ENCODE peak calls at places on chromosome 2, in four cellular contexts. One of them, this sample, is unnamed.
A peak's percentile ranks its signal among the peaks of the same experiment; 100 is the strongest.

GRCh38 chr2:171523339-171523931 is 1.2 kb downstream of the CYBRD1 start:
- DNase-seq in NB4: peak; percentile 93
- DNase-seq in ascending aorta: peak; percentile 54
- DNase-seq in body of pancreas: peak; percentile 49
- DNase-seq in this sample: peak; percentile 47

GRCh38 chr2:68379184-68379708 is 14.2 kb downstream of the PLEK start:
- DNase-seq in NB4: no peak
- DNase-seq in body of pancreas: no peak
- DNase-seq in ascending aorta: no peak
- DNase-seq in this sample: no peak

GRCh38 chr2:27092696-27093429 is 6.3 kb downstream of the KHK start:
- DNase-seq in body of pancreas: no peak
- DNase-seq in NB4: no peak
- DNase-seq in ascending aorta: no peak
- DNase-seq in this sample: no peak

GRCh38 chr2:10022041-10022421 is 21.3 kb upstream of the KLF11 start:
- DNase-seq in ascending aorta: no peak
- DNase-seq in body of pancreas: no peak
- DNase-seq in NB4: no peak
- DNase-seq in this sample: no peak

GRCh38 chr2:153169567-153169966 is 309.0 kb downstream of the RPRM start:
- DNase-seq in body of pancreas: no peak
- DNase-seq in ascending aorta: no peak
- DNase-seq in NB4: no peak
- DNase-seq in this sample: no peak

GRCh38 chr2:30790879-30791278 is 16.4 kb downstream of the CAPN13 start:
- DNase-seq in NB4: no peak
- DNase-seq in ascending aorta: no peak
- DNase-seq in body of pancreas: no peak
- DNase-seq in this sample: no peak

GRCh38 chr2:68548396-68548795 is 81.0 kb downstream of the APLF start:
- DNase-seq in ascending aorta: no peak
- DNase-seq in body of pancreas: no peak
- DNase-seq in NB4: no peak
- DNase-seq in this sample: no peak

GRCh38 chr2:105375001-105375561 is 23.8 kb downstream of the FHL2 start:
- DNase-seq in ascending aorta: no peak
- DNase-seq in body of pancreas: no peak
- DNase-seq in NB4: no peak
- DNase-seq in this sample: no peak

GRCh38 chr2:187544371-187545080 is 9.7 kb downstream of the TFPI start:
- DNase-seq in NB4: no peak
- DNase-seq in body of pancreas: no peak
- DNase-seq in ascending aorta: no peak
- DNase-seq in this sample: no peak

GRCh38 chr2:240050278-240050677 is 3.0 kb downstream of the OR6B3 start:
- DNase-seq in NB4: no peak
- DNase-seq in ascending aorta: no peak
- DNase-seq in body of pancreas: no peak
- DNase-seq in this sample: no peak

GRCh38 chr2:636649-637405 is 40.4 kb downstream of the TMEM18 start:
- DNase-seq in NB4: peak; percentile 58
- DNase-seq in ascending aorta: no peak
- DNase-seq in body of pancreas: peak; percentile 76
- DNase-seq in this sample: peak; percentile 60

GRCh38 chr2:170481201-170481600 is 233.9 kb upstream of the SP5 start:
- DNase-seq in NB4: no peak
- DNase-seq in body of pancreas: no peak
- DNase-seq in ascending aorta: no peak
- DNase-seq in this sample: no peak

GRCh38 chr2:120108749-120109148 is 95.9 kb downstream of the EPB41L5 start:
- DNase-seq in ascending aorta: no peak
- DNase-seq in NB4: no peak
- DNase-seq in body of pancreas: no peak
- DNase-seq in this sample: no peak

GRCh38 chr2:121689356-121689755 is 40.1 kb upstream of the CLASP1 start:
- DNase-seq in ascending aorta: no peak
- DNase-seq in body of pancreas: peak; percentile 49
- DNase-seq in NB4: peak; percentile 22
- DNase-seq in this sample: no peak
- TF ChIP-seq CTCF in ascending aorta: no peak
- TF ChIP-seq CTCF in body of pancreas: peak; percentile 44
- TF ChIP-seq CTCF in NB4: no peak
- TF ChIP-seq CTCF in this sample: no peak

GRCh38 chr2:181438298-181438697 is 18.9 kb upstream of the ITGA4 start:
- DNase-seq in body of pancreas: no peak
- DNase-seq in NB4: peak; percentile 61
- DNase-seq in ascending aorta: no peak
- DNase-seq in this sample: no peak
- TF ChIP-seq CTCF in body of pancreas: no peak
- TF ChIP-seq CTCF in NB4: peak; percentile 50
- TF ChIP-seq CTCF in ascending aorta: no peak
- TF ChIP-seq CTCF in this sample: no peak

GRCh38 chr2:217973008-217973787 is 29.6 kb downstream of the TNS1 start:
- DNase-seq in body of pancreas: no peak
- DNase-seq in ascending aorta: no peak
- DNase-seq in NB4: no peak
- DNase-seq in this sample: no peak
- TF ChIP-seq CTCF in body of pancreas: no peak
- TF ChIP-seq CTCF in ascending aorta: no peak
- TF ChIP-seq CTCF in NB4: no peak
- TF ChIP-seq CTCF in this sample: no peak

DNA sequence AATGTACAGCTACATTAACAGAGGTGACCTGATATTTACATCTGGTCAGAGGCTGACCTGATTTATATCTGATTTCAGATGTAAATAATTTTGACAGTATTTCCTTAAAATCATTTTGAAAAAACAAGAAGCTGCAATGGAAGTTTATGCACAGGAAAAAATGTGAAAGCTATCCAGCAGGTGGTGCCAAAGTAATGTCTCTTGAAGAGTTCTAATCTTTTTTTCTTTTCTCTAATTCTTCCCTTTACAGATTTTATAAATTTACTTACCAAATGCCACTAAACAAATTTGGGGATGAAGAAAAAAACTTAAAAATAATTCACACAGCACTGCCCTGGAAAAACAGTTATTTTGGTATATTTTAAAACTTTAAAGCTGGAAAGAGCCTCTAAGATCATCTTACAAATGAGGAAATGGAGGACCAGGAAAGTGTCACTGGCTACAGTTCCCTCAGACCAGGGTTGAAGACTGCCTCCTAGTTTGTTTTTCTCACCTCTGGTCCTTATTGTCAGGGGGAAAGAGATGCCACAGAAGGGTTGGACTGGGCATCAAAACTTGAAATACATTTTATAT is 16.4 kb upstream of the FBLN7 start:
- DNase-seq in body of pancreas: peak; percentile 27
- DNase-seq in NB4: peak; percentile 71
- DNase-seq in ascending aorta: no peak
- DNase-seq in this sample: no peak
- TF ChIP-seq CTCF in body of pancreas: peak; percentile 64
- TF ChIP-seq CTCF in NB4: peak; percentile 68
- TF ChIP-seq CTCF in ascending aorta: peak; percentile 59
- TF ChIP-seq CTCF in this sample: no peak

GRCh38 chr2:46276652-46277051 is 20.6 kb upstream of the EPAS1 start:
- DNase-seq in ascending aorta: no peak
- DNase-seq in NB4: no peak
- DNase-seq in body of pancreas: no peak
- DNase-seq in this sample: no peak
- TF ChIP-seq CTCF in ascending aorta: no peak
- TF ChIP-seq CTCF in NB4: no peak
- TF ChIP-seq CTCF in body of pancreas: no peak
- TF ChIP-seq CTCF in this sample: no peak

GRCh38 chr2:216142540-216142939 is 33.4 kb downstream of the XRCC5 start:
- DNase-seq in body of pancreas: no peak
- DNase-seq in NB4: no peak
- DNase-seq in ascending aorta: no peak
- DNase-seq in this sample: no peak

GRCh38 chr2:216144372-216144771 is 35.2 kb downstream of the XRCC5 start:
- DNase-seq in body of pancreas: no peak
- DNase-seq in NB4: no peak
- DNase-seq in ascending aorta: no peak
- DNase-seq in this sample: no peak

GRCh38 chr2:216134958-216135541 is 25.9 kb downstream of the XRCC5 start:
- DNase-seq in ascending aorta: no peak
- DNase-seq in body of pancreas: no peak
- DNase-seq in NB4: no peak
- DNase-seq in this sample: no peak

GRCh38 chr2:216144857-216145256 is 35.7 kb downstream of the XRCC5 start:
- DNase-seq in NB4: no peak
- DNase-seq in ascending aorta: no peak
- DNase-seq in body of pancreas: no peak
- DNase-seq in this sample: no peak

DNA sequence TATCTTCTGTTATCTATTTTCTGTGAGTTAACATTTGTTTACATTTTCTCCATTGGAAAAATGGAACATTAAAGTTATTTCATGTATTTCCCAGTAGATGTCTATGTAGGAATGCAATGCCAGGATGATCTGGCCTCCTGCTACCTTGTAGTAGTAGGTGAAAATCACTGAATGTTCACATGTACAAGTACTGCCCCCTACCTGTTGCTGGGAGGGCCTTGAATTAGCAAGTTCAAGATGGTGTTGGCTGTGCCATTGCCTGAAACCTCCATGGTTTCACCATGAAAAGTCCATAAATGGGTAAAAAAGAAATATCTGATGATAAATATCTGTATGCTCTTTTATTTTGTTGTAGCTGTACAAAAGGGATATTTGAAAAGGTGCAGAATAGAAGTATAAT is 30.7 kb downstream of the XRCC5 start:
- DNase-seq in body of pancreas: peak; percentile 13
- DNase-seq in NB4: peak; percentile 37
- DNase-seq in ascending aorta: no peak
- DNase-seq in this sample: no peak
- TF ChIP-seq CTCF in body of pancreas: peak; percentile 29
- TF ChIP-seq CTCF in NB4: peak; percentile 44
- TF ChIP-seq CTCF in ascending aorta: no peak
- TF ChIP-seq CTCF in this sample: no peak

DNA sequence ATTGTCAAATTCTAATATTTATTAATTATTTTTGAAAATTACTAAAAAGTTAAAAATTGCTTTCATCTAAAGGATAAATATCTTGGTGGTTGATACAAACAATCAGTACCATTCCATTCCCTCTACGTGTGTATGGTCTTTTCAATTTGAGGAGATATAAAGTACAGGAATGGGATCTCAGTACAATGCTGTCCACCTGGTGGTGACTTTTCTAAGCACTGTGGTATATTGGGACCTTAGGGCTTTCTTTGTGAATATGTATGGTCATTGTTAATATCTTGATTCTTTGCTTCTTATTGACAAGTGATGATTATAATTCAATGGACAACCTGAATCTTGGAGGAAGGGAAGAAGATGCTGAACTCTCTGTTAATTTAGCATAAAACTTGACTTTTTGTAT is 83.1 kb downstream of the NBEAL1 start:
- DNase-seq in NB4: no peak
- DNase-seq in body of pancreas: no peak
- DNase-seq in ascending aorta: no peak
- DNase-seq in this sample: no peak
- TF ChIP-seq CTCF in NB4: no peak
- TF ChIP-seq CTCF in body of pancreas: peak; percentile 4
- TF ChIP-seq CTCF in ascending aorta: peak; percentile 20
- TF ChIP-seq CTCF in this sample: no peak

This sample was measured in omental fat pad.